ENCODE peak calls at places on chromosomes 7 and 10, in seven cellular contexts. Q is GM12878, P is HCT116, B is HepG2, R is SK-N-SH, M is H1, A is K562. U is an unnamed sample.

GRCh38 chr10:32972454-32972853 is 14.4 kb upstream of the ITGB1 start:
- DNase-seq in Q (no peak), P (no peak), B (no peak), R (no peak), M (no peak), A (peak), U (no peak)

GRCh38 chr10:92240289-92241157 is 50.4 kb downstream of the CPEB3 start:
- DNase-seq in Q (peak), P (no peak), B (peak), R (peak), M (no peak), A (peak), U (peak)

GRCh38 chr7:112192236-112193154 is 13.7 kb downstream of the DOCK4 start:
- DNase-seq in Q (no peak), P (no peak), B (no peak), R (no peak), M (no peak), A (no peak), U (no peak)

GRCh38 chr10:52566471-52567246 is 205.9 kb downstream of the MBL2 start:
- DNase-seq in Q (no peak), P (peak), B (peak), R (peak), M (no peak), A (no peak), U (no peak)

GRCh38 chr7:107971613-107972012 is 31.3 kb downstream of the LAMB1 start:
- DNase-seq in Q (no peak), P (no peak), B (no peak), R (no peak), M (no peak), A (peak), U (no peak)

GRCh38 chr10:2067015-2067414 is 329.7 kb upstream of the ADARB2 start:
- DNase-seq in Q (no peak), P (no peak), B (no peak), R (no peak), M (no peak), A (no peak), U (no peak)

GRCh38 chr10:76547352-76547972 is 1090.1 kb downstream of the KCNMA1 start:
- DNase-seq in Q (no peak), P (peak), B (peak), R (peak), M (peak), A (peak), U (peak)

GRCh38 chr7:96921231-96921630 is 84.1 kb upstream of the DLX6 start:
- DNase-seq in Q (no peak), P (no peak), B (no peak), R (no peak), M (no peak), A (no peak), U (no peak)

GRCh38 chr7:80095545-80095944 is 39.1 kb upstream of the GNAI1 start:
- DNase-seq in Q (no peak), P (no peak), B (no peak), R (peak), M (no peak), A (no peak), U (no peak)

GRCh38 chr7:127979728-127980126 is 51.5 kb downstream of the LRRC4 start:
- DNase-seq in Q (no peak), P (no peak), B (no peak), R (no peak), M (no peak), A (no peak), U (no peak)

GRCh38 chr7:125663961-125664360 is 734.3 kb upstream of the POT1 start:
- DNase-seq in Q (no peak), P (no peak), B (no peak), R (no peak), M (no peak), A (no peak), U (no peak)

GRCh38 chr7:100632951-100633717 is 8.2 kb downstream of the TFR2 start:
- DNase-seq in Q (no peak), P (no peak), B (no peak), R (peak), M (no peak), A (no peak), U (peak)

GRCh38 chr7:7491044-7491443 is 44.6 kb downstream of the COL28A1 start:
- DNase-seq in Q (no peak), P (no peak), B (no peak), R (no peak), M (no peak), A (no peak), U (no peak)

GRCh38 chr10:125062244-125063208 is 97.8 kb downstream of the CTBP2 start:
- DNase-seq in Q (no peak), P (no peak), B (no peak), R (no peak), M (no peak), A (no peak), U (no peak)

GRCh38 chr10:132354356-132355094 is 22.5 kb downstream of the LRRC27 start:
- DNase-seq in Q (no peak), P (no peak), B (no peak), R (no peak), M (no peak), A (peak), U (no peak)

DNA sequence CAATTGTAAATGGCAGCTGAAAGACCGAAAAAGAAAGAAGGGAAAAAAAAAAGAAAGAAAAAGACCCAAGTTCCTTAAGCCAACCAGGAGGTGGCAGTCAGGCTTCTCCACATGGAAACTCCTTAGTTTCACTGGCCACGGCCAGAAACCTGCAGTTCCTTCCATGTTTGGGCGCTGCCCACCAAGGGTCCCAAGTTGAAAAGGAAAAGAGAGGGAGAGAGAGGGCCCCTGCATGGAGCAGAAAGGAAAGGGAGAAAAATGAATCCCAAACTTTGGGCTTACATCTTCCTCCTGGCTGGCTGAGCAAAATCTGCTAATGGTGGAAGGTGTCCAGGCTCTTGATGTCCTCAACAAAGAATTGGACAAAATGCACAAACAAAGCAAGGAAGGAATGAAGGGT is 31.8 kb upstream of the ABCA13 start:
- DNase-seq in Q (no peak), P (peak), B (peak), R (no peak), M (no peak), A (peak), U (no peak)
- TF ChIP-seq JUND in Q (no peak), P (no peak), B (no peak), R (no peak), M (no peak), A (no peak), U (no peak)

DNA sequence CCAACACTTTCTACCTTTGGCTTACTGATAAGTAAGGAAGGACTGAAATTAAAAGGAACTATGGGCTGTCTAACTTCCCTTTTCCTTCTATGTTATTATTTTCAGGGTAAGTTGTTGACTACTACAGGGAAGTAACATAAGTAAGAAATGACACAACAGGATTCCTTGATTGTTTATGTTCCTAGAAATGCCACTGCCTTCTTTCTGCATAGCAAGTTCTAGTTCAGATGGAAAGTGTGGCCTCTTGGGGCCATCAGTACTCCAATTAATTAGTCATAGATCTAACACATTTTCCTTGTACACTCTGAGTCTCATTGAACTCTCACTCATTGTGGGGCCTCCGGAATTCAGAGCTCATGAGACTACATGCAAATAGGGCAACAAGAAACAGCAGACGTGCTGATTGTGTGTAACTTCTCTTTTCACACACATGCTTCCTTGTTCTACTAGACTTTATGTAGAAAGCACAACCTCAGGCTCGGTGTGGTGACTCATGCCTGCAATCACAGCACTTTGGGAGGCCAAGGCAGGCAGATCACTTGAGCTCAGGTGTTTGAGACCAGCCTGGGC is 35.3 kb upstream of the HIBADH start:
- DNase-seq in Q (peak), P (peak), B (peak), R (no peak), M (no peak), A (no peak), U (no peak)
- TF ChIP-seq JUND in Q (no peak), P (peak), B (no peak), R (no peak), M (no peak), A (peak), U (no peak)

DNA sequence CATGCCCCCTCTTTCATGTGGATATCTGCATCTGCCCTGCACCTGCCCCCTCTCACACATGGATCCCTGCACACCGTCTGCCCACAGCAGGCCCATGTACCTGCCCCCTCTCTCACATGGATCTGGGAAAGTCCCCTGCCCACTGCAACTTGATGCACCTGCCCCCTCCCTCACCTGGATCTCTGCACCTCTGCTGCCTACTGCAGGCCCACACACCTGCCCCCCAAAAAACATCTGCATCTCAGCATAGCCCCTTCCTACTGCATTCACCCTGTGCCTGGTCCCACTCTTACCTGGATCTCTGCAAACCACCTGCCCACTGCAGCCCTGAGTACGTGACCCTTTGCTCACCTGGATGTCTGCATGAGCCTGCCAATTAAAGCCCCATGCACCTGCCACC is 479.8 kb downstream of the PTPRN2 start:
- DNase-seq in Q (no peak), P (no peak), B (no peak), R (no peak), M (no peak), A (no peak), U (no peak)
- TF ChIP-seq JUND in Q (no peak), P (no peak), B (no peak), R (no peak), M (no peak), A (no peak), U (no peak)

GRCh38 chr7:73828107-73828803 is 2.5 kb upstream of the CLDN4 start:
- DNase-seq in Q (no peak), P (peak), B (peak), R (peak), M (no peak), A (peak), U (no peak)

GRCh38 chr7:73829505-73829904 is 1.3 kb upstream of the CLDN4 start:
- DNase-seq in Q (no peak), P (no peak), B (no peak), R (no peak), M (no peak), A (no peak), U (peak)

GRCh38 chr7:73829921-73830617 is 727 bp upstream of the CLDN4 start:
- DNase-seq in Q (no peak), P (no peak), B (peak), R (no peak), M (no peak), A (no peak), U (peak)

GRCh38 chr7:73828972-73829371 is 1.8 kb upstream of the CLDN4 start:
- DNase-seq in Q (no peak), P (no peak), B (no peak), R (no peak), M (no peak), A (no peak), U (no peak)

DNA sequence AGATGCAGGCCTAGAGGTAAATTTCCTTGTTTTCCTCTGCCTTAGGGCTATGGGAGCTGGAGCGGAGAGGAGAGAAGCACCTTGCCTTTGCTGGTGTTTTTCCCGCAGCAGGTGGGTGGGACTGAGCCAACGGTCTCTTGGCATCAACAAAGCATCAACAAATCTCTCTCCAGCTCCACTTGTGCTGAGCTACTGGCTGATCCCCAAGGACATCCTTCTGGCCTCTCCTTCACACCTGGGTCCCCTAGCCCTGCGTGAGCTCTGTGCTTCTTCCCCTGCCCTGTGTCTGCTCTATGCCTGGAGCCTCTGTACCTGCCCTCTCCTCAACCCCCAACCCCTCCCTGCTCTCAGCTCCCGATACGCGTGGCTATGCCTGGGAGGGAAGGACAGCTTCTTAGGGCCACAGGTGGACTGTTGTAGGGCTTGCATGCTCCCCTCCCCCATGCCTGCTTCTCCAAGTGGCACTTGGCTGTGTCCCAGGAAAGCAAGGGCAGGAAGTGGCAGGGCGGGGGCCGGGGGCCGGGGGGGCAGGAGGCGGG is 3.2 kb upstream of the CLDN4 start:
- DNase-seq in Q (no peak), P (peak), B (no peak), R (peak), M (no peak), A (peak), U (no peak)
- TF ChIP-seq JUND in Q (no peak), P (no peak), B (no peak), R (no peak), M (no peak), A (no peak), U (no peak)

GRCh38 chr10:128064615-128065580 is 61.3 kb downstream of the MKI67 start:
- DNase-seq in Q (peak), P (no peak), B (no peak), R (no peak), M (no peak), A (no peak), U (no peak)
- TF ChIP-seq JUND in Q (no peak), P (no peak), B (no peak), R (no peak), M (no peak), A (no peak), U (no peak)

DNA sequence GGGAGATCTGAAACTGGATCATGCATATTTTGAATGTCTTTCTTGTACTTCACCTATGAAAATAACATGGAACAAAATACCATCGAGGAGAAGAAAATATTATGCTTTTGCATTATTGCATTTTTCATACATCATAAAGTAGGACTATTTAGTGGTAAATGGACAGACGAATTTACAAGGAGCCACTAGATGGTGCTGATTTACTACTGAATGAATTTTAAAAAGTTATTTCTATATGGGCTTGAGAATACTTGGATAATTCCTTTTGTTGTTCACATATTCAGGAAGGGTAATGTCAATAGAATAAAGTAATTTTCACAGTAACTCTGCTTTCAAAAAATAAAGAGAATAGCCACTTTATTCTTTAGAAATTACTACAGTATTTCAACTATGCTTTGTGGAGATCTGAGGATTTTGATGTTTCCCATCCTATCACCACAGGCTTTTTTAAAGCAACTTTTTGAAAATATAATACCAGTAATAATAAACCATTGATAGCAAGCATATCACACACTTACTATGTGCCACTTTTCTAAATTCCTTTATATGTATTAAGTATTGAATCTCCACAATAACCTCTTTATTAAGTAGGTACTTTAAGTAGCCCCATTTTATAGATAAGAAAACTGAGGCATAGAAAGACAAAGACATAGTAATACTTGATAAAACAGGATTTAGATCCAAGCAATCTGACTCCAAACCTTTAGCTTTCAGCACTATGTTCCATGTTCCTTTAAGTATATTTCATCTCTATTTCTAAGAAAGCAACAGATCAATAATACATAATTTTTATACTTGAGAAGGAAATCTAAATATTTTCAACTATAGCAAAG is 38.6 kb downstream of the NEBL start:
- DNase-seq in Q (no peak), P (peak), B (peak), R (peak), M (no peak), A (peak), U (peak)
- TF ChIP-seq JUND in Q (no peak), P (no peak), B (no peak), R (no peak), M (no peak), A (no peak), U (no peak)

GRCh38 chr10:104255244-104255981 is 721 bp downstream of the GSTO1 start:
- DNase-seq in Q (no peak), P (no peak), B (peak), R (peak), M (no peak), A (peak), U (no peak)
- TF ChIP-seq JUND in Q (no peak), P (no peak), B (no peak), R (no peak), M (no peak), A (no peak), U (no peak)

U was measured in T47D.